ENCODE peak calls at places on chromosomes 2 and 18, in seven cellular contexts. One of them, this sample, is unnamed.

GRCh38 chr2:88321614-88322248 is 130.8 kb downstream of the FOXI3 start:
- DNase-seq in esophagus muscularis mucosa: no peak
- DNase-seq in coronary artery: no peak
- DNase-seq in kidney epithelial cell: no peak
- DNase-seq in fibroblast of lung: no peak
- DNase-seq in WTC11: no peak
- DNase-seq in B cell: no peak
- DNase-seq in this sample: no peak

GRCh38 chr2:100416397-100416938 is 1.0 kb downstream of the CHST10 start:
- DNase-seq in esophagus muscularis mucosa: peak
- DNase-seq in coronary artery: no peak
- DNase-seq in kidney epithelial cell: no peak
- DNase-seq in fibroblast of lung: no peak
- DNase-seq in WTC11: no peak
- DNase-seq in B cell: no peak
- DNase-seq in this sample: no peak

GRCh38 chr2:120231974-120232635 is 8.9 kb upstream of the TMEM185B start:
- DNase-seq in esophagus muscularis mucosa: no peak
- DNase-seq in coronary artery: peak
- DNase-seq in kidney epithelial cell: no peak
- DNase-seq in fibroblast of lung: no peak
- DNase-seq in WTC11: no peak
- DNase-seq in B cell: peak
- DNase-seq in this sample: peak

GRCh38 chr2:240134956-240135520 is 1.1 kb downstream of the COPS9 start:
- DNase-seq in esophagus muscularis mucosa: no peak
- DNase-seq in coronary artery: no peak
- DNase-seq in kidney epithelial cell: no peak
- DNase-seq in fibroblast of lung: no peak
- DNase-seq in WTC11: no peak
- DNase-seq in B cell: no peak
- DNase-seq in this sample: no peak

GRCh38 chr2:111116843-111117665 is 3.7 kb upstream of the BCL2L11 start:
- DNase-seq in esophagus muscularis mucosa: peak
- DNase-seq in coronary artery: peak
- DNase-seq in kidney epithelial cell: no peak
- DNase-seq in fibroblast of lung: peak
- DNase-seq in WTC11: peak
- DNase-seq in B cell: peak
- DNase-seq in this sample: peak

GRCh38 chr2:157152362-157152761 is 105.1 kb upstream of the GALNT5 start:
- DNase-seq in esophagus muscularis mucosa: no peak
- DNase-seq in coronary artery: no peak
- DNase-seq in kidney epithelial cell: no peak
- DNase-seq in fibroblast of lung: no peak
- DNase-seq in WTC11: no peak
- DNase-seq in B cell: no peak
- DNase-seq in this sample: no peak

GRCh38 chr2:240993446-240994160 is 4.8 kb upstream of the SNED1 start:
- DNase-seq in esophagus muscularis mucosa: no peak
- DNase-seq in coronary artery: no peak
- DNase-seq in kidney epithelial cell: no peak
- DNase-seq in fibroblast of lung: no peak
- DNase-seq in WTC11: no peak
- DNase-seq in B cell: no peak
- DNase-seq in this sample: no peak

GRCh38 chr18:23291456-23292205 is 156.3 kb downstream of the CABLES1 start:
- DNase-seq in esophagus muscularis mucosa: no peak
- DNase-seq in coronary artery: no peak
- DNase-seq in kidney epithelial cell: no peak
- DNase-seq in fibroblast of lung: peak
- DNase-seq in WTC11: no peak
- DNase-seq in B cell: no peak
- DNase-seq in this sample: no peak

GRCh38 chr2:95402370-95403203 is at the start of gene FAHD2A:
- DNase-seq in esophagus muscularis mucosa: peak
- DNase-seq in coronary artery: peak
- DNase-seq in kidney epithelial cell: no peak
- DNase-seq in fibroblast of lung: peak
- DNase-seq in WTC11: peak
- DNase-seq in B cell: peak
- DNase-seq in this sample: peak

GRCh38 chr2:172102159-172102857 is 392 bp downstream of the DLX2 start:
- DNase-seq in esophagus muscularis mucosa: peak
- DNase-seq in coronary artery: no peak
- DNase-seq in kidney epithelial cell: no peak
- DNase-seq in fibroblast of lung: peak
- DNase-seq in WTC11: peak
- DNase-seq in B cell: peak
- DNase-seq in this sample: peak

GRCh38 chr18:4106407-4107033 is 348.6 kb downstream of the DLGAP1 start:
- DNase-seq in esophagus muscularis mucosa: no peak
- DNase-seq in coronary artery: no peak
- DNase-seq in kidney epithelial cell: peak
- DNase-seq in fibroblast of lung: peak
- DNase-seq in WTC11: peak
- DNase-seq in B cell: peak
- DNase-seq in this sample: peak

GRCh38 chr2:235779444-235779896 is 285.6 kb downstream of the AGAP1 start:
- DNase-seq in esophagus muscularis mucosa: no peak
- DNase-seq in coronary artery: peak
- DNase-seq in kidney epithelial cell: peak
- DNase-seq in fibroblast of lung: peak
- DNase-seq in WTC11: peak
- DNase-seq in B cell: peak
- DNase-seq in this sample: peak

DNA sequence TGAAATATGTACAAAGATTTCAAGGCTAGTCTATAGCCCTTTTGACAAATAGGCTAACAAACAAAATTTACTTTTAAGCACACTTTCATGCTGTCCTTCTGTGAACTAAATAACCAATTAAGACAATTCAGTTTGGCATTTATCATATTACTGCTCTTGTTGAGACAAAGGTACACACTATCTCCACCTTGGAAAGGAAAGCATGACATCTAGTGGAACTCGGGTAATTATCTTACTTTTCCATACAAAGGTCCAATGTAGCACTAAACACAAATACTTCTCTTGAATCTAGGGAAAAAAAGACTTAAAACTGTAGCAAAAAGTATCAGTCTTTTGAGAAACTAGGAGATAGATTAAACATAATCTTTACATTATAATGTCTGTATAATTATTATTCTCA is 125.0 kb upstream of the CD226 start:
- DNase-seq in esophagus muscularis mucosa: no peak
- DNase-seq in coronary artery: no peak
- DNase-seq in kidney epithelial cell: peak
- DNase-seq in fibroblast of lung: peak
- DNase-seq in WTC11: no peak
- DNase-seq in B cell: no peak
- DNase-seq in this sample: no peak
- TF ChIP-seq CTCF in esophagus muscularis mucosa: no peak
- TF ChIP-seq CTCF in coronary artery: no peak
- TF ChIP-seq CTCF in kidney epithelial cell: peak
- TF ChIP-seq CTCF in fibroblast of lung: peak
- TF ChIP-seq CTCF in WTC11: no peak
- TF ChIP-seq CTCF in B cell: no peak
- TF ChIP-seq CTCF in this sample: peak

GRCh38 chr2:20423847-20424246 is 23.0 kb upstream of the RHOB start:
- DNase-seq in esophagus muscularis mucosa: no peak
- DNase-seq in coronary artery: peak
- DNase-seq in kidney epithelial cell: no peak
- DNase-seq in fibroblast of lung: no peak
- DNase-seq in WTC11: no peak
- DNase-seq in B cell: no peak
- DNase-seq in this sample: no peak

GRCh38 chr2:20423376-20423775 is 23.5 kb upstream of the RHOB start:
- DNase-seq in esophagus muscularis mucosa: no peak
- DNase-seq in coronary artery: no peak
- DNase-seq in kidney epithelial cell: no peak
- DNase-seq in fibroblast of lung: no peak
- DNase-seq in WTC11: no peak
- DNase-seq in B cell: no peak
- DNase-seq in this sample: no peak

GRCh38 chr2:20421988-20422678 is 24.7 kb upstream of the RHOB start:
- DNase-seq in esophagus muscularis mucosa: no peak
- DNase-seq in coronary artery: peak
- DNase-seq in kidney epithelial cell: no peak
- DNase-seq in fibroblast of lung: peak
- DNase-seq in WTC11: no peak
- DNase-seq in B cell: no peak
- DNase-seq in this sample: no peak

GRCh38 chr2:20421336-20421987 is 25.4 kb upstream of the RHOB start:
- DNase-seq in esophagus muscularis mucosa: no peak
- DNase-seq in coronary artery: no peak
- DNase-seq in kidney epithelial cell: no peak
- DNase-seq in fibroblast of lung: no peak
- DNase-seq in WTC11: no peak
- DNase-seq in B cell: no peak
- DNase-seq in this sample: no peak

GRCh38 chr2:20422679-20423271 is 24.1 kb upstream of the RHOB start:
- DNase-seq in esophagus muscularis mucosa: no peak
- DNase-seq in coronary artery: peak
- DNase-seq in kidney epithelial cell: no peak
- DNase-seq in fibroblast of lung: no peak
- DNase-seq in WTC11: peak
- DNase-seq in B cell: no peak
- DNase-seq in this sample: no peak
- TF ChIP-seq CTCF in esophagus muscularis mucosa: no peak
- TF ChIP-seq CTCF in coronary artery: no peak
- TF ChIP-seq CTCF in kidney epithelial cell: no peak
- TF ChIP-seq CTCF in fibroblast of lung: peak
- TF ChIP-seq CTCF in WTC11: peak
- TF ChIP-seq CTCF in B cell: no peak
- TF ChIP-seq CTCF in this sample: peak

GRCh38 chr2:147223119-147223518 is 621.7 kb upstream of the ACVR2A start:
- DNase-seq in esophagus muscularis mucosa: no peak
- DNase-seq in coronary artery: no peak
- DNase-seq in kidney epithelial cell: no peak
- DNase-seq in fibroblast of lung: no peak
- DNase-seq in WTC11: no peak
- DNase-seq in B cell: no peak
- DNase-seq in this sample: peak
- TF ChIP-seq CTCF in esophagus muscularis mucosa: no peak
- TF ChIP-seq CTCF in coronary artery: no peak
- TF ChIP-seq CTCF in kidney epithelial cell: no peak
- TF ChIP-seq CTCF in fibroblast of lung: no peak
- TF ChIP-seq CTCF in WTC11: no peak
- TF ChIP-seq CTCF in B cell: no peak
- TF ChIP-seq CTCF in this sample: no peak

GRCh38 chr2:96408631-96409542 is 73.3 kb downstream of the NCAPH start:
- DNase-seq in esophagus muscularis mucosa: no peak
- DNase-seq in coronary artery: no peak
- DNase-seq in kidney epithelial cell: peak
- DNase-seq in fibroblast of lung: peak
- DNase-seq in WTC11: no peak
- DNase-seq in B cell: no peak
- DNase-seq in this sample: no peak
- TF ChIP-seq CTCF in esophagus muscularis mucosa: no peak
- TF ChIP-seq CTCF in coronary artery: no peak
- TF ChIP-seq CTCF in kidney epithelial cell: no peak
- TF ChIP-seq CTCF in fibroblast of lung: peak
- TF ChIP-seq CTCF in WTC11: no peak
- TF ChIP-seq CTCF in B cell: peak
- TF ChIP-seq CTCF in this sample: no peak

DNA sequence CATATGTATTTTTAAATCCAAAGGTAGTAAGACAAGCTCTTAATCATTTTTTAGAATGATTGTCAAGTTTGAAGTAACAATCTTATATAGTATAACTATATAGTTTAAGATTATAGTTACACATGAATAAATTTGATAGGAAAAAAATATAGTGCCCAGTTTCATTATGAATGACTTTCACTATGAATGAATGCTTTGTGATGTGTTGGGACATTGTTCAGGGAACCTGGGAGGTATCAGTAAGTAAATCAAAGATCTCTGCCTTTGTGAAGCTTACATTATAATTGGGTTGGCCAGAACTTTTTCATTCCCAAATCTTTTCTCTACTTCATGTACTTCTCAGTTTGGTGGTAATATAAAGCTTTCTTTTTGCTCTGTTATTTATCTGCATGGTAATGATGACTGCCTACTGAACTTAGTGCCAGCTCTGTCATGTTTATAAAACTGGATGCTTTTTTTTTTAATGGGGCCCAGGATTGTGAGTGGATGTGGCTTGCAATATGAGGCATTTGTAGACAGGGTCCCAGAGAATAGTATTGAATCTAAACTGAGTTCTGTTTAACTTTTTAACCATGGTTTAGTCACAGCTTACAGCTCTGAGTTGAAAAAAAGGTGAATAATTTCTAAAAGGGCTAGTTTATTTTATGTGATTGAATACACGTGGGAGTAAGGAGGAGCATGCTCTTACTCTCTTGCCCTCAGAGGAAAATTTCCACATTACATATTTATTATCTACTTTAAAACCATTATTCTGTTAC is 23.3 kb downstream of the GLS start:
- DNase-seq in esophagus muscularis mucosa: no peak
- DNase-seq in coronary artery: no peak
- DNase-seq in kidney epithelial cell: no peak
- DNase-seq in fibroblast of lung: peak
- DNase-seq in WTC11: no peak
- DNase-seq in B cell: no peak
- DNase-seq in this sample: no peak
- TF ChIP-seq CTCF in esophagus muscularis mucosa: no peak
- TF ChIP-seq CTCF in coronary artery: no peak
- TF ChIP-seq CTCF in kidney epithelial cell: no peak
- TF ChIP-seq CTCF in fibroblast of lung: no peak
- TF ChIP-seq CTCF in WTC11: no peak
- TF ChIP-seq CTCF in B cell: no peak
- TF ChIP-seq CTCF in this sample: no peak

DNA sequence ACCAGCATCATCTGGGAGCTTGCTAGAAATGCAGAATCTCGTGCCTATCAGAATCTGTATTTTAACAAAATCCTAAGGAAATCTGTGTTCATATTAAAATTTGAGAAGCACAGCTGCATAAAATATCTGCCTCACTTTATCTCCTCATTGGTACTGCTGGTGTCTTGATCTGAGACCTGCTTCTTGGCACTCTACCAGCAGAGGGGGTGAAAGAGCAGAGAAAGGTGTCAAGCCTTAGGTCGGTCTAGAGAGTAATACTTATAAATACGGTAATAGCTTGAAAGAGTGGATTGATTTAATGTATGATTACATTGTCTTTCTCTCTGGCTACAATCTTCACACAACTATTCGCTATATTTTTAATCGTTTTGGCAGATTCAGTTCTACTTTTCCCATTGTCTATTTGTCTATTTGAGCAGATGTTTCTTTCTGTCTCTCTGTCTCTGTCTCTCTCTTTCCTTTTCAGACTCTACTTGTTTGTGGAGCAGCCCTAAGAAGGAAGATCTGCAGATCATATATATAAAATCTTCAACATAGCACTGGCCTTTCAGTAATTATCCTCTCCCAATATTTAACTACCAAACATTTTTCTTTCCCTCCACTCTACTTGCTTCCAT is 1.7 kb upstream of the GCG start:
- DNase-seq in esophagus muscularis mucosa: no peak
- DNase-seq in coronary artery: no peak
- DNase-seq in kidney epithelial cell: peak
- DNase-seq in fibroblast of lung: peak
- DNase-seq in WTC11: peak
- DNase-seq in B cell: peak
- DNase-seq in this sample: peak
- TF ChIP-seq CTCF in esophagus muscularis mucosa: peak
- TF ChIP-seq CTCF in coronary artery: no peak
- TF ChIP-seq CTCF in kidney epithelial cell: peak
- TF ChIP-seq CTCF in fibroblast of lung: peak
- TF ChIP-seq CTCF in WTC11: peak
- TF ChIP-seq CTCF in B cell: peak
- TF ChIP-seq CTCF in this sample: peak

This sample was measured in GM13977.